ENCODE peak calls at places on chromosomes 7 and 10, in nine cellular contexts. G is body of pancreas, F is GM23338, X is psoas muscle, O is upper lobe of right lung, E is tibial nerve, M is dorsolateral prefrontal cortex, V is neural progenitor cell, Z is cardiac fibroblast. T is an unnamed sample.

GRCh38 chr10:59108886-59109288 is 67.6 kb upstream of the PHYHIPL start:
- DNase-seq in G (peak; percentile 25), F (no peak), X (no peak), O (no peak), E (no peak), M (no peak), V (no peak), Z (no peak), T (no peak)

GRCh38 chr7:28785002-28785995 is 172.8 kb downstream of the TRIL start:
- DNase-seq in G (no peak), F (no peak), X (no peak), O (no peak), E (no peak), M (no peak), V (no peak), Z (no peak), T (no peak)

GRCh38 chr7:7970620-7971307 is 2.2 kb downstream of the GLCCI1 start:
- DNase-seq in G (no peak), F (no peak), X (no peak), O (no peak), E (no peak), M (no peak), V (peak; percentile 7), Z (no peak), T (no peak)

GRCh38 chr10:99860466-99860865 is 78.0 kb downstream of the ABCC2 start:
- DNase-seq in G (no peak), F (no peak), X (no peak), O (no peak), E (no peak), M (no peak), V (no peak), Z (no peak), T (no peak)

GRCh38 chr10:46268076-46268881 is 18.5 kb upstream of the ANTXRL start:
- DNase-seq in G (no peak), F (no peak), X (no peak), O (no peak), E (no peak), M (no peak), V (no peak), Z (no peak), T (no peak)

GRCh38 chr10:2232479-2232878 is 495.2 kb upstream of the ADARB2 start:
- DNase-seq in G (no peak), F (peak; percentile 33), X (no peak), O (no peak), E (no peak), M (no peak), V (no peak), Z (no peak), T (no peak)

GRCh38 chr10:104128214-104128613 is 6.2 kb downstream of the SFR1 start:
- DNase-seq in G (no peak), F (no peak), X (no peak), O (no peak), E (no peak), M (no peak), V (no peak), Z (no peak), T (no peak)

GRCh38 chr7:73706122-73707044 is 13.1 kb downstream of the STX1A start:
- DNase-seq in G (no peak), F (no peak), X (no peak), O (no peak), E (no peak), M (no peak), V (no peak), Z (no peak), T (no peak)

GRCh38 chr7:143929224-143929920 is 5.7 kb upstream of the OR2F2 start:
- DNase-seq in G (no peak), F (no peak), X (no peak), O (no peak), E (no peak), M (no peak), V (no peak), Z (no peak), T (no peak)

DNA sequence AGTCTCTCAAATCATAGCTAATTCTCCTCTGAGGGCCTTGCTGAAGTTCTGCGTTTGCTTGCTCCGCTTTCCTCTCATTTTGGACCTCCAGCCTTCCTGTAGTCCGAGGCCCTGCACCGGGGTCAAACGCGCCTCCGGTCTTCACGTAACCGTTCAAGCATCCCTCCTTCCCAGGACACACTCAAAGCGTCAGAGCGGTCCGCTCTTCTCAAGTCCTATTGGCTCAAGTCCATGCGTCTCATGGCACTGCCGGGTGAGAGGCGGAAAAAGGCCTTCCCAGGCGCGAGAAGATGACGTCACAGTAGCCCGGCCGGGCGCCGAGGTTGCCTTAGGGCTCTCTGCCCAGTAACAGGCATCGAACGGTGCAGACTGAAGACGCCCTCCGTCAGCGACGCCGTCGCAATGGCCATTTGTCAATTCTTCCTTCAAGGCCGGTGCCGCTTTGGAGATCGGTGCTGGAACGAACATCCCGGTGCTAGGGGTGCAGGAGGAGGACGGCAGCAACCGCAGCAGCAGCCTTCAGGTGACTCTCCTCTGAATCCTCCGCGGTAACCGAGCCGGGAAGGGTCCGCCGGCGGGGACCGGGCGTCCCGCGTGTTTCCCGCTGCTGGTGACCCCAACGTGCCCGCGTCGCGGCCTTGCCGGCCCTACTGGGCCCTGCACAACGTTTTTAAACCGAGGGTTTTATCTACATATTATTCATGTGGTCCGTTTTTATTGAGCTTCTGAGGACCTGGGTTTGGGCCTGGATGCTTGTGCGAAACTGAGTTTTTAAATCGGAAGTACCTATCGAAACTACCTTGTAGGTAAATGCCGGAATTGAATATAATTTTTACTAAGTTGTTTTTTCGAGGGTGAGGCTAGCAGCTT is at the start of gene NUP42:
- DNase-seq in G (peak; percentile 97), F (peak; percentile 100), X (peak; percentile 97), O (peak; percentile 97), E (peak; percentile 86), M (peak; percentile 93), V (peak; percentile 98), Z (peak; percentile 99), T (peak; percentile 98)
- TF ChIP-seq CTCF in G (no peak), F (no peak), X (no peak), O (no peak), E (no peak), M (no peak), V (no peak), Z (no peak), T (no peak)

DNA sequence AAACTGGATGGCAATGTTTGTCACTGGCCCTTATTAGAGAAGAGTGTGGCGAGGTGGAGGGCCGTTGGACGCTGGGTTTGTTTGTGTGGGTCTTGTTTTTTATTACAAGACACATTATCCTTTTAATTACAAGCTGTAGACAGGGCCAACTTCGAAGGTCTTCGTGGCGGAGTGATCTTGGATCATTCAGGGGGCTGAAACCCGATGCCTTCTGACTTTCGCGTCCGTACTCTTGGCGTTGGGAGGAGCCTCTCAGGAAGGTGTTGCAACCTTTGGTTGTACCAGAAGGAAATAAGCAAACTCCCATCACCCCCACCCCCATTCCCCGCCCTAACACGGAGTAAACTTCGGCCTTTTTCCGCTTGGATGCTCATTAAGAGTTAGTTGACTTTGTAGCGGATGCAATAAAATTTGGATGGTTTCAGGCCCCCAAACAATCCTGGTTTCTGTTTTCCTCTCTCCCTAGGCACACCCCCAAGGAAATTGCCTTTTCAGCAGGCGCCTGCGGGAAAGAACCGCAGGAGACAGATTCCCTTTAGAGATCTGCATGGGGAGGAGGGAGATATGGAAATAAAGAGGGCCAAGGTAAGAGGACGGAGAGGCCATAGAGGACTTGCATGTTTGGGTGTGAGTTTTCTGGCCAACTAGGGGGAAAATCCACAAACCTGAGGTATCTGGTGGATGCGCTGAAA is 294.5 kb upstream of the NFE2L3 start:
- DNase-seq in G (no peak), F (peak; percentile 84), X (peak; percentile 82), O (no peak), E (no peak), M (no peak), V (peak; percentile 62), Z (peak; percentile 38), T (no peak)
- H3K4me3 ChIP-seq in G (no peak overlapping the region), F (peak overlapping the region; percentile 68), X (peak overlapping the region; percentile 68), O (peak overlapping the region; percentile 46), E (peak overlapping the region; percentile 34), M (no peak overlapping the region), V (peak overlapping the region; percentile 55), Z (peak overlapping the region; percentile 61), T (peak overlapping the region; percentile 63)

GRCh38 chr7:101817930-101818698 is 688 bp downstream of the CUX1 start:
- DNase-seq in G (no peak), F (no peak), X (no peak), O (no peak), E (no peak), M (no peak), V (no peak), Z (peak; percentile 76), T (no peak)

GRCh38 chr7:101817031-101817929 is at the start of gene CUX1:
- DNase-seq in G (peak; percentile 46), F (peak; percentile 62), X (peak; percentile 64), O (peak; percentile 79), E (no peak), M (no peak), V (peak; percentile 32), Z (no peak), T (no peak)

GRCh38 chr7:101815826-101816488 is 1.5 kb upstream of the CUX1 start:
- DNase-seq in G (peak; percentile 83), F (peak; percentile 89), X (peak; percentile 87), O (peak; percentile 89), E (peak; percentile 47), M (peak; percentile 57), V (peak; percentile 95), Z (peak; percentile 88), T (peak; percentile 40)

GRCh38 chr7:101814996-101815825 is 2.2 kb upstream of the CUX1 start:
- DNase-seq in G (peak; percentile 41), F (peak; percentile 65), X (peak; percentile 77), O (peak; percentile 84), E (no peak), M (no peak), V (peak; percentile 56), Z (no peak), T (no peak)

DNA sequence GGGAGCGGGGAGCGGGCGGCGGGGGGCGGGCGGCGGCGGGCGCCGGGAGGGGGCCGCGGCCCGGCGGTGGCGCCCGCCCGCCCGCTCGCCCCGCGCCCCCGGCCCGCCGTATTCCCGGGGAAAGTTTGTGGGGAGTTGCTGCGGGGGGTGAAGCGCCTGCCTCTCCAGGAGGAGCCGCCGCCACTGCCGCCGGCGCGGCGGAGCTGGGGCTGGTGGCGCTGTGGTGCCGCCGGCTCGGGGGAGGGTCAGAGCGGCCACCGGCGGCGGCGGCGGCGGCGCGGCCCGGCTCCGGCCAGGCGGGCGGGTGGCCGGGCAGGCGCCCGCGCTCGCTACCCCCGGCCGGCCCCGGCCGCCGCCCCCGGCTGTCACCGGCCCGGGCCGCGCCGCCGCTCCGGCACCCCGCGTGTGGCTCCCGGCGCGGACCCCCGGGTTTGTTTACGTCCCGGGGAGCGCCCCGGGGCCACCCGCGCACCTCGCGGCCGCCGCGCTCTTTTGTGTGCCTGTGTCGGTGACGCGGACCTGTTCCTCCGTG is 861 bp upstream of the CUX1 start:
- DNase-seq in G (peak; percentile 52), F (no peak), X (peak; percentile 81), O (peak; percentile 79), E (no peak), M (no peak), V (peak; percentile 86), Z (peak; percentile 55), T (no peak)
- TF ChIP-seq CTCF in G (no peak), F (no peak), X (no peak), O (no peak), E (no peak), M (no peak), V (no peak), Z (no peak), T (peak; percentile 74)

DNA sequence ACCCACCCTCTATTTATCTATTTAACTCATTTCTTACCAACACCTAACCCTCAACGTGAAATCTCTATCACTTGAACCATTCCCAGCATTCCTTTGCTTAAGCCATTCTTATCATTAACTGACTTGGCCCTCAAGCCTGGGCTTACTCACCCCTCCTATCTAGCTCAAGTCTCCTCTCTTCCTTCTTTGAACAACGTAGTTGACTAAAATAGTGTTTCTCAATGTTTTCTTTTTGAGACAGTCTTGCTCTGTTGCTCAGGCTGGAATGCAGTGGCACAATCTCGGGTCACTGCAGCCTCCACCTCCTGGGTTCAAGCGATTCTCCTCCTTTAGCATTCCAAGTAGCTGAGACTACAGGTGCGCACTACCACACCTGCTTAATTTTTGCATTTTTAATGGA is 7.0 kb downstream of the ANXA7 start:
- DNase-seq in G (no peak), F (no peak), X (no peak), O (no peak), E (no peak), M (no peak), V (no peak), Z (peak; percentile 8), T (no peak)
- H3K4me3 ChIP-seq in G (no peak overlapping the region), F (no peak overlapping the region), X (no peak overlapping the region), O (no peak overlapping the region), E (no peak overlapping the region), M (no peak overlapping the region), V (no peak overlapping the region), Z (no peak overlapping the region), T (no peak overlapping the region)